ENCODE peak calls at places on chromosomes 16 and 17, in nine cellular contexts. H is Right ventricle myocardium superior; W is dorsolateral prefrontal cortex; G is A549; O is T follicular helper cell; Y is naive thymus-derived CD8-positive, alpha-beta T cell; N is Daoy; S is OCI-LY7; C is HFFc6. P is an unnamed sample.
A peak's percentile ranks its signal among the peaks of the same experiment; 100 is the strongest.

GRCh38 chr17:13078591-13078990 is 60.8 kb upstream of the ELAC2 start:
- DNase-seq in H (no peak), W (no peak), G (no peak), O (no peak), Y (no peak), N (no peak), S (no peak), C (no peak), P (no peak)

GRCh38 chr16:70434489-70435260 is 4.2 kb downstream of the ST3GAL2 start:
- DNase-seq in H (no peak), W (no peak), G (no peak), O (no peak), Y (no peak), N (no peak), S (peak; percentile 72), C (no peak), P (no peak)

GRCh38 chr16:3752984-3753383 is 35.7 kb upstream of the TRAP1 start:
- DNase-seq in H (no peak), W (no peak), G (no peak), O (no peak), Y (no peak), N (no peak), S (no peak), C (no peak), P (no peak)

GRCh38 chr16:82456683-82457082 is 170.1 kb upstream of the CDH13 start:
- DNase-seq in H (peak; percentile 58), W (peak; percentile 24), G (peak; percentile 64), O (no peak), Y (no peak), N (peak; percentile 65), S (peak; percentile 54), C (peak; percentile 15), P (peak; percentile 65)

GRCh38 chr17:27268394-27269085 is 25.4 kb upstream of the WSB1 start:
- DNase-seq in H (no peak), W (no peak), G (no peak), O (no peak), Y (no peak), N (no peak), S (no peak), C (no peak), P (no peak)

GRCh38 chr16:74123195-74123594 is 173.4 kb upstream of the PSMD7 start:
- DNase-seq in H (no peak), W (no peak), G (no peak), O (no peak), Y (no peak), N (no peak), S (no peak), C (no peak), P (no peak)

GRCh38 chr17:55348749-55349354 is 72.8 kb downstream of the MMD start:
- DNase-seq in H (peak; percentile 52), W (peak; percentile 22), G (peak; percentile 66), O (peak; percentile 7), Y (peak; percentile 10), N (peak; percentile 46), S (peak; percentile 63), C (peak; percentile 13), P (peak; percentile 49)

GRCh38 chr16:23406546-23407240 is 46.3 kb downstream of the COG7 start:
- DNase-seq in H (no peak), W (no peak), G (no peak), O (no peak), Y (no peak), N (no peak), S (no peak), C (no peak), P (no peak)

GRCh38 chr17:58702045-58702476 is 9.7 kb downstream of the RAD51C start:
- DNase-seq in H (no peak), W (no peak), G (no peak), O (no peak), Y (no peak), N (no peak), S (no peak), C (no peak), P (no peak)